ENCODE peak calls at places on chromosomes 2 and 18, in five cellular contexts. One of them, this sample, is unnamed.

GRCh38 chr18:54127759-54128378 is 96.6 kb downstream of the MBD2 start:
- DNase-seq in NCI-H1105: peak; percentile 45
- DNase-seq in brain microvascular endothelial cell: peak; percentile 53
- DNase-seq in neural progenitor cell: peak; percentile 78
- DNase-seq in stromal cell of bone marrow: peak; percentile 50
- DNase-seq in this sample: no peak

GRCh38 chr2:240433973-240434727 is 1.3 kb upstream of the GPC1 start:
- DNase-seq in NCI-H1105: no peak
- DNase-seq in brain microvascular endothelial cell: peak; percentile 92
- DNase-seq in neural progenitor cell: no peak
- DNase-seq in stromal cell of bone marrow: peak; percentile 96
- DNase-seq in this sample: peak; percentile 46

GRCh38 chr2:162716122-162716521 is 122.4 kb downstream of the KCNH7 start:
- DNase-seq in stromal cell of bone marrow: no peak
- DNase-seq in NCI-H1105: no peak
- DNase-seq in neural progenitor cell: no peak
- DNase-seq in brain microvascular endothelial cell: no peak
- DNase-seq in this sample: no peak

GRCh38 chr2:132978840-132979239 is 308.8 kb upstream of the LYPD1 start:
- DNase-seq in brain microvascular endothelial cell: no peak
- DNase-seq in stromal cell of bone marrow: no peak
- DNase-seq in NCI-H1105: no peak
- DNase-seq in neural progenitor cell: no peak
- DNase-seq in this sample: no peak

GRCh38 chr2:8103085-8103708 is 578.7 kb upstream of the ID2 start:
- DNase-seq in neural progenitor cell: no peak
- DNase-seq in brain microvascular endothelial cell: no peak
- DNase-seq in NCI-H1105: peak; percentile 37
- DNase-seq in stromal cell of bone marrow: no peak
- DNase-seq in this sample: no peak

GRCh38 chr2:235493775-235494715 is at the start of gene AGAP1:
- DNase-seq in NCI-H1105: peak; percentile 82
- DNase-seq in brain microvascular endothelial cell: peak; percentile 60
- DNase-seq in stromal cell of bone marrow: peak; percentile 80
- DNase-seq in neural progenitor cell: peak; percentile 96
- DNase-seq in this sample: peak; percentile 94

GRCh38 chr2:12858786-12859185 is 142.1 kb downstream of the TRIB2 start:
- DNase-seq in NCI-H1105: no peak
- DNase-seq in brain microvascular endothelial cell: no peak
- DNase-seq in stromal cell of bone marrow: no peak
- DNase-seq in neural progenitor cell: no peak
- DNase-seq in this sample: no peak

GRCh38 chr2:153404792-153405191 is 73.8 kb downstream of the RPRM start:
- DNase-seq in neural progenitor cell: peak; percentile 18
- DNase-seq in NCI-H1105: no peak
- DNase-seq in stromal cell of bone marrow: no peak
- DNase-seq in brain microvascular endothelial cell: no peak
- DNase-seq in this sample: no peak

GRCh38 chr2:181738074-181738473 is 57.8 kb upstream of the NEUROD1 start:
- DNase-seq in NCI-H1105: no peak
- DNase-seq in stromal cell of bone marrow: no peak
- DNase-seq in brain microvascular endothelial cell: peak; percentile 5
- DNase-seq in neural progenitor cell: peak; percentile 18
- DNase-seq in this sample: no peak